ENCODE peak calls at places on chromosomes 13 and 19, in four cellular contexts. D, V, H and R are unnamed samples.

GRCh38 chr13:51502206-51502651 is 49.4 kb upstream of the INTS6 start:
- DNase-seq in V (peak), D (peak), H (no peak), R (no peak)

GRCh38 chr19:43625918-43626579 is 6.6 kb upstream of the ZNF428 start:
- DNase-seq in D (peak), H (no peak), V (no peak), R (no peak)

GRCh38 chr13:98262307-98262706 is 85.2 kb upstream of the RNF113B start:
- DNase-seq in D (no peak), V (no peak), H (no peak), R (no peak)

GRCh38 chr13:27868639-27869435 is 51.0 kb upstream of the PDX1 start:
- DNase-seq in D (no peak), V (peak), H (no peak), R (no peak)

GRCh38 chr19:44905437-44906160 is at the start of gene APOE:
- DNase-seq in D (no peak), H (peak), V (no peak), R (no peak)

GRCh38 chr19:45164577-45165335 is 4.0 kb upstream of the NKPD1 start:
- DNase-seq in V (peak), D (peak), H (no peak), R (peak)

GRCh38 chr13:77338329-77338728 is 11.4 kb upstream of the MYCBP2 start:
- DNase-seq in H (no peak), D (no peak), V (no peak), R (no peak)

GRCh38 chr13:63517376-63517775 is 2101.7 kb upstream of the PCDH20 start:
- DNase-seq in H (no peak), D (no peak), V (peak), R (no peak)

GRCh38 chr13:20197361-20197834 is 4.7 kb upstream of the GJB2 start:
- DNase-seq in V (peak), D (peak), H (no peak), R (no peak)

GRCh38 chr13:106274551-106275208 is 260.8 kb downstream of the EFNB2 start:
- DNase-seq in H (no peak), D (no peak), V (no peak), R (no peak)

GRCh38 chr19:2542341-2543069 is 66.6 kb downstream of the GADD45B start:
- DNase-seq in D (no peak), V (peak), H (no peak), R (no peak)

GRCh38 chr13:98260357-98261164 is 83.5 kb upstream of the RNF113B start:
- DNase-seq in H (no peak), D (no peak), V (no peak), R (no peak)

GRCh38 chr19:16920816-16921529 is 32.2 kb downstream of the F2RL3 start:
- DNase-seq in D (no peak), H (no peak), V (peak), R (no peak)

GRCh38 chr19:36049080-36049698 is 4.9 kb downstream of the THAP8 start:
- DNase-seq in H (no peak), D (no peak), V (no peak), R (no peak)

GRCh38 chr19:12139885-12140544 is at the start of gene ZNF20:
- DNase-seq in D (peak), V (peak), H (peak), R (peak)

GRCh38 chr13:49652691-49653305 is 24.5 kb downstream of the ARL11 start:
- DNase-seq in H (no peak), D (peak), V (peak), R (no peak)

GRCh38 chr13:40993119-40993518 is 26.0 kb downstream of the ELF1 start:
- DNase-seq in V (no peak), H (no peak), D (no peak), R (no peak)

GRCh38 chr13:40975441-40975840 is 43.7 kb downstream of the ELF1 start:
- DNase-seq in V (no peak), H (no peak), D (no peak), R (no peak)

GRCh38 chr13:44904982-44905381 is 84.3 kb downstream of the NUFIP1 start:
- DNase-seq in V (peak), D (no peak), H (no peak), R (no peak)

GRCh38 chr13:99382428-99383133 is 75.4 kb upstream of the GPR183 start:
- DNase-seq in V (no peak), D (peak), H (no peak), R (no peak)

GRCh38 chr13:44212633-44213387 is 160.8 kb upstream of the SERP2 start:
- DNase-seq in V (peak), H (no peak), D (no peak), R (no peak)

GRCh38 chr13:91372813-91373420 is 25.4 kb downstream of the MIR17HG start:
- DNase-seq in V (no peak), H (no peak), D (no peak), R (no peak)

GRCh38 chr19:40279761-40280607 is 5.2 kb downstream of the AKT2 start:
- DNase-seq in V (no peak), H (no peak), D (peak), R (peak)

GRCh38 chr13:57632276-57633140 is 964 bp downstream of the PCDH17 start:
- DNase-seq in V (no peak), H (peak), D (peak), R (no peak)

GRCh38 chr13:99871249-99871898 is 100.2 kb downstream of the ZIC5 start:
- DNase-seq in D (no peak), H (no peak), V (no peak), R (no peak)

GRCh38 chr13:97327071-97327470 is 104.9 kb downstream of the MBNL2 start:
- DNase-seq in H (no peak), V (no peak), D (no peak), R (no peak)

GRCh38 chr13:72884111-72884510 is 102.2 kb downstream of the PIBF1 start:
- DNase-seq in V (no peak), H (no peak), D (no peak), R (no peak)

GRCh38 chr19:17943284-17944221 is 10.7 kb downstream of the CCDC124 start:
- DNase-seq in H (peak), V (no peak), D (no peak), R (no peak)

GRCh38 chr13:110248449-110249143 is 58.4 kb downstream of the COL4A1 start:
- DNase-seq in D (no peak), V (no peak), H (no peak), R (no peak)

GRCh38 chr13:101289764-101290163 is 126.5 kb downstream of the NALCN start:
- DNase-seq in D (peak), V (peak), H (peak), R (no peak)

GRCh38 chr13:95896302-95896701 is 156.9 kb downstream of the UGGT2 start:
- DNase-seq in D (no peak), H (no peak), V (peak), R (no peak)

GRCh38 chr13:36965767-36966166 is 33.4 kb downstream of the ALG5 start:
- DNase-seq in H (no peak), V (peak), D (no peak), R (no peak)

GRCh38 chr13:30196025-30196424 is 111.3 kb downstream of the KATNAL1 start:
- DNase-seq in V (peak), D (no peak), H (no peak), R (no peak)

GRCh38 chr19:16078311-16078758 is 2.0 kb downstream of the TPM4 start:
- DNase-seq in H (no peak), V (peak), D (peak), R (no peak)

GRCh38 chr19:38975214-38975860 is at the start of gene FBXO17:
- DNase-seq in D (no peak), H (peak), V (peak), R (no peak)

GRCh38 chr19:10523135-10523636 is 5.9 kb upstream of the S1PR5 start:
- DNase-seq in V (no peak), D (no peak), H (no peak), R (no peak)

GRCh38 chr13:113445791-113446487 is 7.3 kb downstream of the ADPRHL1 start:
- DNase-seq in D (no peak), H (no peak), V (no peak), R (peak)

GRCh38 chr19:13974073-13974472 is 21.8 kb downstream of the DCAF15 start:
- DNase-seq in V (no peak), D (peak), H (no peak), R (no peak)

GRCh38 chr13:66689037-66689619 is 541.0 kb downstream of the PCDH9 start:
- DNase-seq in D (no peak), H (no peak), V (no peak), R (no peak)

GRCh38 chr19:29666634-29667389 is 1.6 kb downstream of the PLEKHF1 start:
- DNase-seq in H (no peak), V (peak), D (peak), R (no peak)

DNA sequence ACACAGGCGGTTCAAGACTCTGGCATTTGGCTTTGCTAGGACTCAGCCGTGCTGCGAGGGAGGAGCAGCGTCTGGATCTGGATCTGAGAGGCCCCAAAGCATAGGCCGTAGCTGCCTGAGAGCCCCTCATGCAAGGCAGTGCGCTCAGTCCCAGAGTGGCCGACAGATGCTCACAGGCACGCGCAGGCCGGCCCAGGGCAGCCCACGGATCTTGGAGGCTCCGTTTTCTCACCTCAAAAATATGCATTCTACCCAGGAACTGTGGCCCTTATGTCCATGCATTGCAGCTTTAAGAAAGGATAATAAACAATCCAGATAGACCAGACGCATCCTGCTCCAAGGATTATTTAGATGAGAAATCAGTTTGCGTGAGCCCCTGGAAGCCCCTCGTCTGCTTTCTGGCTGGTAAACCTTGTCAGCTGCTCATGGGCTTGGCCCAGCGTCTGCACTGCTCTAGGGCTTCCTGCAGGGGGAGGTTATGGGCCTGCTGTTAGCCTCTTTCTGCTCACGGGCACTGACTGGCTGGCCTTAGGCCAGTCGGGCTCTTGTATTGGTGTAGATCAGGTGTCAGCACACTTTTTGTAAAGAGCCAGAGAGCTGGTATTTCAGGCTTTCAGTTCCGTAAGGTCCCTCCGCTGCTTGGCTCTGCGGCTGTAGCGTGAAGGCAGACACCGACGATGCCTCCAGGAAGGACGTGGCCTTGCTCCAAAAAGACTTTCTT is 24.2 kb downstream of the TEX29 start:
- DNase-seq in V (peak), H (no peak), D (no peak), R (no peak)
- TF ChIP-seq CTCF in V (peak), H (no peak), D (no peak), R (no peak)

GRCh38 chr13:39688278-39688677 is 32.8 kb downstream of the COG6 start:
- DNase-seq in H (no peak), D (no peak), V (no peak), R (no peak)
- TF ChIP-seq CTCF in H (no peak), D (no peak), V (no peak), R (no peak)

DNA sequence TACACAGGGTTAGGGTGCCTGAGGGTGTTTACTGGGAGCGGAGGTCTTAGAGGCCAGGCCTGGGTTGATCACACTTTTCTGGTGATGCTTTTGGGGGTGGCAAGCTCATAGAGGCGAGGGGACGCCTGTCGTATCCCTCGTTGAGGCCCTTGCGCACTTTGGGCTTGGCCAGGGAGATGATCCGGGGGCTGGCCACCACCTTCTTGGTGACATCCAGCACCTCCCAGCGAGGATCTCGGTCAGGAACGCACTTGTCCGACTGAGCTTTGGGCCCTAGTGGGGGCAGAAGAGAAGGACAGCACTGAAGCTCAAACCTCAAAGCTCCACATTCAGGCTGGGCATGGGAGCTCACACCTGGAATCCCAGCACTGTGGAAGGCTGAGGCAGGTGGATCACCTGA is 17.6 kb upstream of the MIER2 start:
- DNase-seq in V (no peak), D (no peak), H (no peak), R (no peak)
- TF ChIP-seq CTCF in V (no peak), D (no peak), H (no peak), R (no peak)

DNA sequence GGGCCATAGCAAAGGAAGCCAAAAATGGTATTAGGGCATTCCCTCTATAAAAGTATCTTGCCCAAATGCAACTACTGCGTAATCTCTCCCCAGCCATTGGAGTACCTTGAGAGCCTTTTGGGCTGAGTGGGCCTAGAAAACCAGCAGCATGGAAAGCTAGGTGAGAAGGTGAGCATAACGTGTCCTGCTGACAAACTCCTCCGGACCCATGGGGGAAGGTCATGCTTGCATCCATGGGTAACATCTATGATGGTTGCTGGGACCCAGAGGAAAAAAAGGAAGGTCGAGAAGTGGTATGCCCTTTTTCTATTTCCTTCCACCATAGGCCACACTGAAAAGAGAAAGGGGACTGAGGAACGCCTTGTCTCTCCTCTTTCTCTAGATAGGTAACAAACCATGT is 57.4 kb downstream of the ZNF728 start:
- DNase-seq in H (no peak), D (peak), V (peak), R (no peak)
- TF ChIP-seq CTCF in H (no peak), D (no peak), V (no peak), R (no peak)

GRCh38 chr19:31110331-31110730 is 238.9 kb downstream of the TSHZ3 start:
- DNase-seq in D (peak), H (no peak), V (peak), R (no peak)
- TF ChIP-seq CTCF in D (no peak), H (no peak), V (peak), R (no peak)

GRCh38 chr19:7486923-7487322 is 1.9 kb downstream of the PEX11G start:
- DNase-seq in V (no peak), D (no peak), H (no peak), R (no peak)

GRCh38 chr19:7492142-7493055 is 3.6 kb upstream of the PEX11G start:
- DNase-seq in D (peak), V (no peak), H (no peak), R (no peak)

GRCh38 chr19:7483720-7484201 is 5.1 kb downstream of the PEX11G start:
- DNase-seq in V (no peak), D (no peak), H (no peak), R (no peak)

GRCh38 chr19:7489609-7490044 is 792 bp upstream of the PEX11G start:
- DNase-seq in D (no peak), H (no peak), V (no peak), R (no peak)

GRCh38 chr19:7488736-7489353 is at the start of gene PEX11G:
- DNase-seq in H (peak), D (peak), V (peak), R (peak)
- TF ChIP-seq CTCF in H (no peak), D (no peak), V (no peak), R (no peak)

GRCh38 chr19:47417746-47418594 is 1.4 kb downstream of the MEIS3 start:
- DNase-seq in H (no peak), V (peak), D (no peak), R (no peak)

GRCh38 chr19:47416667-47417033 is 2.7 kb downstream of the MEIS3 start:
- DNase-seq in H (no peak), D (no peak), V (no peak), R (no peak)

GRCh38 chr19:47417107-47417745 is 2.1 kb downstream of the MEIS3 start:
- DNase-seq in H (no peak), D (no peak), V (no peak), R (no peak)

GRCh38 chr19:47414469-47414868 is 4.9 kb downstream of the MEIS3 start:
- DNase-seq in V (no peak), H (peak), D (no peak), R (no peak)

DNA sequence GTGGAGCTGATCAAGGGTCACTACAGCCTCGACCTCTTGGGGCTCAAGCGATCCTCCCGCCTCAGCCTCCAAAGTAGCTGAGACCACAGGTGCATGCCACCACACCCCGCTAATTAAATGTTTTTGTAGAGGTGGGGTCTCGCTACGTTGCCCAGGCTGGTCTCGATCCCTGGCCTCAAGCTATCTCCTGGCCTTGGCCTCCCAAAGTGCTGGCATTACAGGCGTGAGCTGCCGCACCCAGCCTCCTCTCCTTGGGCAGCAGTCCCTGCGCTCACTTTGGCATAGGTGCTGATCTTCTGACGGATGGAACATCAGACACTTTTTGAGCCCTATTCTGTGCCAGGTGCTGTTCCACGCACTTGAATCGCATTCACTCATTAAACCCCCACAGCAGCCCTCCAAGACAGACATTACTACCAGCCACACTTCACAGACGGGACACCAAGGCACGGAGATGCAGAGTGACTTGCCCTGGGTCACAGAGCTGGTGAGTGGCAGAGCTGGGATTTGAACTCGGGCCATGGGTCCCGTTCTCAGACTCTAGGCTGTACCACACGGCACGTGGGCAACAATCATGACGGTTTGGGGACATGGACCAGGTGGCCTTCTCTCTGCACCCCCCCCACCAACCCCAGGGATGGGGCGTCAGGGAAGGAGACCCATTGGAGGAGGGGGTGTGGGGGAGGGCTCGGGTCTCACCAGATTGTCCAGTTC is 3.2 kb downstream of the MEIS3 start:
- DNase-seq in D (no peak), H (no peak), V (no peak), R (no peak)
- TF ChIP-seq CTCF in D (no peak), H (no peak), V (no peak), R (no peak)